ENCODE peak calls at places on chromosomes 4 and X, in eight cellular contexts. B, G, E, V, R, D, S and Z are unnamed samples.
A peak's percentile ranks its signal among the peaks of the same experiment; 100 is the strongest.

GRCh38 chr4:183557611-183558010 is 52.8 kb downstream of the ING2 start:
- DNase-seq in D (no peak), R (no peak), V (no peak), G (no peak), B (no peak), E (no peak), S (no peak), Z (no peak)

GRCh38 chrX:18676470-18676869 is 4.6 kb upstream of the RS1 start:
- DNase-seq in B (peak; percentile 46), G (no peak), D (no peak), R (no peak), S (no peak), V (peak; percentile 75), E (no peak), Z (no peak)

GRCh38 chrX:105017641-105018040 is 202.9 kb downstream of the TEX13A start:
- DNase-seq in D (no peak), B (no peak), G (no peak), E (no peak), S (no peak), R (no peak), V (no peak), Z (no peak)

GRCh38 chr4:7781993-7782392 is 157.7 kb downstream of the AFAP1 start:
- DNase-seq in R (no peak), E (no peak), G (no peak), B (no peak), S (peak; percentile 38), V (no peak), D (no peak), Z (no peak)

GRCh38 chr4:67727124-67727850 is 26.3 kb upstream of the UBA6 start:
- DNase-seq in G (no peak), B (no peak), E (no peak), R (peak; percentile 89), D (no peak), V (no peak), S (no peak), Z (peak; percentile 58)

GRCh38 chrX:154123241-154124219 is 20.5 kb upstream of the OPN1LW start:
- DNase-seq in G (peak; percentile 44), R (peak; percentile 7), D (no peak), V (no peak), B (peak; percentile 24), S (peak; percentile 71), E (no peak), Z (no peak)

GRCh38 chr4:7581477-7581876 is 146.7 kb upstream of the PSAPL1 start:
- DNase-seq in E (no peak), S (no peak), V (peak; percentile 93), D (no peak), B (no peak), G (no peak), R (no peak), Z (no peak)

GRCh38 chrX:78643106-78643505 is 16.0 kb downstream of the RTL3 start:
- DNase-seq in V (no peak), G (no peak), E (no peak), B (no peak), S (no peak), R (peak; percentile 47), D (no peak), Z (peak; percentile 53)

GRCh38 chrX:18873189-18873791 is 110.6 kb downstream of the PHKA2 start:
- DNase-seq in R (peak; percentile 51), G (no peak), S (no peak), E (peak; percentile 70), B (no peak), V (no peak), D (peak; percentile 34), Z (peak; percentile 56)

GRCh38 chr4:3418029-3418762 is 23.6 kb upstream of the HGFAC start:
- DNase-seq in S (peak; percentile 52), B (no peak), E (peak; percentile 70), D (no peak), R (no peak), V (peak; percentile 64), G (peak; percentile 38), Z (no peak)

GRCh38 chr4:66572949-66573348 is 902.7 kb upstream of the EPHA5 start:
- DNase-seq in D (no peak), R (peak; percentile 70), E (no peak), S (no peak), B (no peak), G (no peak), V (no peak), Z (peak; percentile 58)

GRCh38 chrX:45619290-45619689 is 418.6 kb upstream of the DIPK2B start:
- DNase-seq in E (no peak), S (no peak), V (no peak), D (no peak), R (peak; percentile 41), G (no peak), B (no peak), Z (peak; percentile 56)

GRCh38 chr4:174284181-174284886 is 623 bp downstream of the CEP44 start:
- DNase-seq in S (no peak), G (no peak), R (peak; percentile 56), V (no peak), B (peak; percentile 58), D (no peak), E (no peak), Z (peak; percentile 49)

GRCh38 chr4:126306152-126306869 is 991.6 kb downstream of the FAT4 start:
- DNase-seq in D (peak; percentile 66), B (no peak), E (no peak), G (no peak), V (no peak), R (no peak), S (no peak), Z (peak; percentile 33)

GRCh38 chrX:132272826-132273225 is 53.6 kb upstream of the RAP2C start:
- DNase-seq in D (no peak), V (no peak), R (no peak), E (no peak), S (no peak), G (no peak), B (no peak), Z (no peak)

GRCh38 chr4:6391186-6391851 is 81.1 kb downstream of the PPP2R2C start:
- DNase-seq in S (no peak), R (no peak), D (no peak), V (no peak), B (no peak), E (no peak), G (no peak), Z (no peak)

GRCh38 chrX:124940536-124940935 is 379.1 kb upstream of the TEX13C start:
- DNase-seq in E (no peak), V (no peak), D (no peak), S (no peak), R (no peak), B (no peak), G (no peak), Z (no peak)

GRCh38 chr4:98232202-98232601 is 29.0 kb upstream of the RAP1GDS1 start:
- DNase-seq in E (no peak), B (no peak), D (no peak), G (no peak), R (no peak), S (no peak), V (no peak), Z (peak; percentile 11)

GRCh38 chrX:70455366-70456202 is 10.9 kb downstream of the DLG3 start:
- DNase-seq in V (peak; percentile 68), D (no peak), E (no peak), R (no peak), B (no peak), S (no peak), G (no peak), Z (no peak)

GRCh38 chr4:89469930-89470375 is 162.4 kb upstream of the GPRIN3 start:
- DNase-seq in R (peak; percentile 89), V (no peak), E (no peak), S (no peak), B (no peak), D (no peak), G (no peak), Z (peak; percentile 90)
- TF ChIP-seq CTCF in R (no peak), V (no peak), E (no peak), S (no peak), B (no peak), D (no peak), G (no peak), Z (no peak)

DNA sequence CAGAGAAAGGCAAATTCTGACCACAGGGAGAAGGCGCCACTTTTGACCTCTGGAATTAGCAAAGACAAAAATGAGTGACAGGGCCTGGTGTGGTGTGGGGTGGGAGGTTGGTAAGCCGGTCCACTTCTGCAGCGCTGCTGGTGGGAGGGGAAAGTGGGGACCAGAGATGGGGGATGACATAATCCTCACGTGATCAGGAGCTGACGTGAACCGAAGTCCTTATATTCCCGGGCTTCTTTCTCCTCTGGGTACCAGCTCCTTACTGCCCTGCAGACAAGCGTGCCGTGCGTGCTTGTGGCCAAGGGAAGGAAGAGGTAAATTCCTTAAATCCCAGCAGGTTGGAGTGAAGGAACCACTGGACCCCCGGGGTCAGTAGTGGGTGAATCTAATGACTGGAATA is at the start of gene TCEAL7:
- DNase-seq in S (no peak), R (no peak), E (peak; percentile 44), G (no peak), B (no peak), V (no peak), D (no peak), Z (peak; percentile 23)
- H3K4me3 ChIP-seq in S (peak within 1 kb of the TSS; percentile 29), R (peak within 1 kb of the TSS; percentile 53), E (peak within 1 kb of the TSS; percentile 30), G (no peak within 1 kb of the TSS), B (no peak within 1 kb of the TSS), V (no peak within 1 kb of the TSS), D (peak within 1 kb of the TSS; percentile 48), Z (peak within 1 kb of the TSS; percentile 43)

GRCh38 chr4:112897548-112897947 is 151.9 kb upstream of the ANK2 start:
- DNase-seq in B (peak; percentile 23), V (no peak), E (no peak), D (no peak), G (no peak), R (no peak), S (no peak), Z (no peak)
- TF ChIP-seq CTCF in B (no peak), V (peak; percentile 52), E (no peak), D (no peak), G (no peak), R (no peak), S (no peak), Z (no peak)

DNA sequence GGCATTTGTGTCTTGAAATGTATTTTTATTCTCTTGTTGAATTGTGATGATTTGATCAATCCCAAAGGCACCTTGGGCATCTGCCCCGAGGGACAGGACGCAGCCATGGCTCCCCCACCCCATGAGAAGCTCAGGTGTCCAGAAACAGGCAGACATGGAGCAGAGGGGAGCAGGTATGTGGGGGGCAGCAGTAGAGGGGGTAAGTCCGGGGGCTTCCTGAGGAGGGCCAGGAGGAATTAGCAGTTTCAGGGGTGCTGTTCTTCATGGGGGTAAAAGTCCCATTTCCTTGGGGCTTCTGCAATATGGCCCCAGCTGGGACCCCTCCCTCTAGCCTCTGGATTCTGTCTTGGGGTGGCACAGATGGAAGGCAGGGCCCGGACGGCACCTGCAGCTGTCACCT is 67.0 kb upstream of the HMX1 start:
- DNase-seq in V (no peak), G (no peak), S (no peak), B (no peak), E (no peak), D (no peak), R (no peak), Z (no peak)
- H3K4me3 ChIP-seq in V (no peak overlapping the region), G (no peak overlapping the region), S (no peak overlapping the region), B (no peak overlapping the region), E (no peak overlapping the region), D (no peak overlapping the region), R (no peak overlapping the region), Z (no peak overlapping the region)